ENCODE peak calls at places on chromosomes 13 and 19, in nine cellular contexts. O, I, H, X, J, Y, N, T and L are unnamed samples.
A peak's percentile ranks its signal among the peaks of the same experiment; 100 is the strongest.

GRCh38 chr19:38877781-38878574 is at the start of gene RINL:
- DNase-seq in H (no peak), T (no peak), N (no peak), O (no peak), I (no peak), Y (peak; percentile 68), X (peak; percentile 85), J (no peak), L (no peak)

GRCh38 chr19:18317998-18318800 is 4.7 kb downstream of the LSM4 start:
- DNase-seq in T (no peak), Y (no peak), N (no peak), O (no peak), J (no peak), I (no peak), X (no peak), H (no peak), L (no peak)

GRCh38 chr19:3398114-3398899 is 31.9 kb downstream of the NFIC start:
- DNase-seq in N (no peak), O (no peak), I (peak; percentile 82), J (peak; percentile 54), H (peak; percentile 71), Y (no peak), X (no peak), T (peak; percentile 28), L (peak; percentile 55)

GRCh38 chr13:114131581-114132418 is 623 bp downstream of the RASA3 start:
- DNase-seq in J (peak; percentile 50), N (peak; percentile 34), H (peak; percentile 36), I (no peak), O (no peak), X (peak; percentile 44), T (peak; percentile 33), Y (peak; percentile 60), L (peak; percentile 59)

GRCh38 chr13:94248454-94249233 is 230.8 kb downstream of the DCT start:
- DNase-seq in T (peak; percentile 37), O (no peak), I (no peak), J (peak; percentile 52), N (no peak), H (no peak), Y (no peak), X (no peak), L (peak; percentile 50)

GRCh38 chr13:25973085-25973484 is 78.7 kb downstream of the SHISA2 start:
- DNase-seq in I (no peak), H (no peak), T (no peak), N (peak; percentile 98), J (no peak), X (no peak), O (no peak), Y (no peak), L (no peak)

GRCh38 chr13:105847532-105848295 is 687.7 kb downstream of the EFNB2 start:
- DNase-seq in T (peak; percentile 44), X (no peak), Y (no peak), H (no peak), I (no peak), O (no peak), J (peak; percentile 9), N (peak; percentile 7), L (peak; percentile 89)

GRCh38 chr13:93230466-93230865 is 3.9 kb downstream of the GPC6 start:
- DNase-seq in H (peak; percentile 90), N (no peak), T (peak; percentile 69), J (peak; percentile 92), X (no peak), O (no peak), Y (no peak), I (no peak), L (peak; percentile 87)

GRCh38 chr13:102707465-102707864 is 12.6 kb upstream of the METTL21C start:
- DNase-seq in J (peak; percentile 90), O (peak; percentile 75), I (no peak), T (peak; percentile 87), X (no peak), Y (no peak), N (peak; percentile 62), H (peak; percentile 96), L (peak; percentile 92)

GRCh38 chr19:53849237-53849676 is 18.4 kb upstream of the MYADM start:
- DNase-seq in T (peak; percentile 36), N (no peak), J (peak; percentile 72), Y (no peak), H (peak; percentile 92), X (no peak), O (peak; percentile 93), I (peak; percentile 53), L (peak; percentile 73)

GRCh38 chr13:113652404-113653263 is 5.4 kb downstream of the ATP4B start:
- DNase-seq in Y (no peak), T (no peak), N (no peak), I (no peak), X (no peak), O (no peak), J (no peak), H (no peak), L (no peak)

GRCh38 chr19:49201042-49201441 is 43.5 kb downstream of the TRPM4 start:
- DNase-seq in T (no peak), J (no peak), O (no peak), I (no peak), N (no peak), H (no peak), Y (no peak), X (no peak), L (no peak)

GRCh38 chr13:99982021-99982740 is 597 bp downstream of the ZIC2 start:
- DNase-seq in T (peak; percentile 46), O (no peak), I (no peak), N (peak; percentile 54), J (no peak), Y (no peak), X (peak; percentile 29), H (no peak), L (no peak)

GRCh38 chr13:110630566-110631119 is 15.3 kb downstream of the NAXD start:
- DNase-seq in X (no peak), H (no peak), N (no peak), T (no peak), J (no peak), O (no peak), Y (no peak), I (no peak), L (no peak)

GRCh38 chr13:52713894-52714293 is 25.7 kb downstream of the CNMD start:
- DNase-seq in I (peak; percentile 29), N (no peak), T (no peak), J (no peak), H (no peak), Y (no peak), O (no peak), X (no peak), L (no peak)

GRCh38 chr13:47351798-47352197 is 454.9 kb upstream of the HTR2A start:
- DNase-seq in O (no peak), Y (no peak), N (no peak), H (no peak), J (no peak), X (no peak), T (no peak), I (no peak), L (no peak)

GRCh38 chr13:39971526-39971925 is 316.1 kb downstream of the COG6 start:
- DNase-seq in N (no peak), Y (no peak), T (no peak), X (no peak), J (no peak), H (no peak), O (no peak), I (no peak), L (no peak)

GRCh38 chr19:1806184-1807029 is 5.7 kb downstream of the ATP8B3 start:
- DNase-seq in T (no peak), O (no peak), N (no peak), I (no peak), X (no peak), J (no peak), Y (no peak), H (no peak), L (no peak)

GRCh38 chr13:85529216-85529590 is 270.0 kb downstream of the SLITRK6 start:
- DNase-seq in I (no peak), N (no peak), X (no peak), H (peak; percentile 18), T (peak; percentile 16), J (no peak), Y (no peak), O (no peak), L (peak; percentile 37)
- H3K4me3 ChIP-seq in I (no peak overlapping the region), N (no peak overlapping the region), X (no peak overlapping the region), H (no peak overlapping the region), T (no peak overlapping the region), J (no peak overlapping the region), Y (no peak overlapping the region), O (no peak overlapping the region), L (no peak overlapping the region)

DNA sequence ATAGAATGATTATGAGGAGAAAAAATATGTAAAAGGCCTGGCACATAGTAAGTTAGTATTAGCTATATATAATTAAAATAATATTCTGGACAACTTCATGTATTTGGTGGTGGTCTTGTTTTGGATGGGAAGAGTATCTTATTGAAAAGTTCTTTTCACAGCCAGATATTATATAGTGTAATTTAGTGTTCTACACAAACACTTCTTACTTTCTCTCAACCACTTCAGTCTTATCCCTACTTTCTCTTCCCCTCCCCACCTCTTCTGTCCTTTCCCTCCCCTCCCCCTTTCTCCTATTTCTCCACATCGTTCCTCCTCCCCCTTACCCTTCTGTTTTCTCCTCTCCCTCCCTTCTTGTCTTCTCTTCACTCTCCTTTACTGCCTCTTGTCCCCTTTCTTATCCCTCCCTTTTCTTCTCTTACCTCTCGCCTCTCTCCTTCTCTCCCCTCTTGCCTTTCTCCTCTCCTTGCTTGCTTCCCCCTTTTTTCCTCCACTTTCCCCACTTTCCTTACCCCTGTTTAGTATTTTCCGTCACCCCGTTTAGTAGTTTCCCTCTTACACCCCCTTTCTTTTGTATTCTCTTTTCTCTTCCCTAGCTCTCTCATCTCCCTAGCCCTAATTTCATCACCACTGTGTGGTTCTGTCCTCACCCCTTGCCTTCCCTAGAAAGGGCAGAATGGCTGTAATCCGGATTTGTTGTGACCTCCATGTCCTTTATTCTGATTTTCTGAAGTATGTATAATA is 107.2 kb upstream of the MLNR start:
- DNase-seq in N (no peak), J (no peak), X (no peak), O (no peak), H (no peak), Y (no peak), I (no peak), T (no peak), L (peak; percentile 39)
- H3K4me3 ChIP-seq in N (no peak overlapping the region), J (peak overlapping the region; percentile 10), X (no peak overlapping the region), O (peak overlapping the region; percentile 40), H (no peak overlapping the region), Y (no peak overlapping the region), I (no peak overlapping the region), T (peak overlapping the region; percentile 2), L (peak overlapping the region; percentile 43)

GRCh38 chr19:5030822-5031221 is 61.9 kb downstream of the KDM4B start:
- DNase-seq in J (no peak), I (no peak), O (no peak), Y (no peak), X (no peak), H (no peak), T (no peak), N (no peak), L (no peak)
- H3K4me3 ChIP-seq in J (no peak overlapping the region), I (no peak overlapping the region), O (no peak overlapping the region), Y (no peak overlapping the region), X (no peak overlapping the region), H (no peak overlapping the region), T (no peak overlapping the region), N (no peak overlapping the region), L (no peak overlapping the region)

DNA sequence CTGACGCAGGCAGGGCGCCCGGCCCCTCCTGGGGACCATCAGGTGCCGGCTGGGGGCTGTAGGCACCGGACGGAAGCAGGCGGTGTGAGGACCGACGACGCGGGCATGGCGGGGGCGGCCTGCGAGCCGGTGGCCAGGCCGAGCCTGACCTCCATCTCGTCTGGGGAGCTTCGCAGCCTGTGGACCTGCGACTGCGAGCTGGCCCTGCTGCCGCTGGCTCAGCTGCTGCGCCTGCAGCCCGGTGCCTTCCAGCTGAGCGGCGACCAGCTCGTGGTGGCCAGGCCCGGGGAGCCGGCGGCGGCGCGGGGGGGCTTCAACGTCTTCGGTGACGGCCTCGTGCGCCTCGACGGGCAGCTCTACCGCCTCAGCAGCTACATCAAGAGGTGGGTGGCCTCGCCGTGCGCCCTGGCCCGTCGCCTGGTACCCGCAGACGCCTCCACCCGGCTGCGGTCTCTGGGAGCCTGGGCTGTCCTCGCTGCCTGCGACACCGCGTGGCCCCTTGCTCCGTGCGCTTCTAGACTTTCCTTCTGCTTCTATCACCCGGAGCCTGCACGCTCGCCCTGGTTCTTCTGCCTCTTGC is 430 bp downstream of the MEDAG start:
- DNase-seq in T (no peak), I (no peak), H (no peak), N (no peak), X (no peak), Y (no peak), J (peak; percentile 36), O (no peak), L (no peak)
- H3K4me3 ChIP-seq in T (peak overlapping the region; percentile 16), I (peak overlapping the region; percentile 58), H (peak overlapping the region; percentile 34), N (no peak overlapping the region), X (no peak overlapping the region), Y (no peak overlapping the region), J (peak overlapping the region; percentile 61), O (peak overlapping the region; percentile 12), L (peak overlapping the region; percentile 42)